ENCODE peak calls at places on chromosomes 6 and 20, in four cellular contexts. Z is PC-3, K is HFFc6, G is brain microvascular endothelial cell. R is an unnamed sample.

GRCh38 chr6:119073307-119074051 is 5.0 kb downstream of the FAM184A start:
- DNase-seq in Z (no peak), K (no peak), G (no peak), R (no peak)

GRCh38 chr6:145789443-145789842 is 25.2 kb downstream of the FBXO30 start:
- DNase-seq in Z (no peak), K (no peak), G (no peak), R (no peak)

GRCh38 chr6:35260642-35261570 is 1.4 kb downstream of the ZNF76 start:
- DNase-seq in Z (no peak), K (no peak), G (no peak), R (no peak)

GRCh38 chr20:3121955-3122610 is 37.6 kb upstream of the AVP start:
- DNase-seq in Z (no peak), K (no peak), G (no peak), R (no peak)

GRCh38 chr6:4607026-4607704 is 169.0 kb upstream of the CDYL start:
- DNase-seq in Z (peak), K (peak), G (peak), R (no peak)

GRCh38 chr6:108651781-108652227 is 91.1 kb downstream of the FOXO3 start:
- DNase-seq in Z (peak), K (peak), G (peak), R (no peak)

GRCh38 chr6:21808045-21808470 is 214.5 kb downstream of the SOX4 start:
- DNase-seq in Z (peak), K (peak), G (peak), R (no peak)

GRCh38 chr20:56871691-56872090 is 242.6 kb downstream of the TFAP2C start:
- DNase-seq in Z (no peak), K (no peak), G (no peak), R (no peak)

GRCh38 chr6:156686429-156686939 is 90.7 kb upstream of the ARID1B start:
- DNase-seq in Z (peak), K (peak), G (peak), R (no peak)

GRCh38 chr6:125667326-125667725 is 82.1 kb upstream of the HEY2 start:
- DNase-seq in Z (no peak), K (no peak), G (no peak), R (no peak)

GRCh38 chr20:11958852-11959251 is 41.2 kb downstream of the BTBD3 start:
- DNase-seq in Z (no peak), K (no peak), G (no peak), R (no peak)

GRCh38 chr6:144006731-144007454 is 1.2 kb downstream of the PLAGL1 start:
- DNase-seq in Z (peak), K (peak), G (peak), R (no peak)

GRCh38 chr6:6678185-6678671 is 89.7 kb downstream of the LY86 start:
- DNase-seq in Z (peak), K (peak), G (peak), R (no peak)

GRCh38 chr20:61980647-61981583 is 84.8 kb downstream of the TAF4 start:
- DNase-seq in Z (peak), K (peak), G (peak), R (no peak)

GRCh38 chr6:36623547-36624459 is 29.6 kb downstream of the SRSF3 start:
- DNase-seq in Z (peak), K (peak), G (peak), R (peak)

GRCh38 chr6:15522427-15522826 is 140.4 kb downstream of the DTNBP1 start:
- DNase-seq in Z (no peak), K (no peak), G (no peak), R (no peak)

GRCh38 chr6:148888853-148889252 is 142.0 kb downstream of the UST start:
- DNase-seq in Z (no peak), K (no peak), G (no peak), R (no peak)

GRCh38 chr6:5282191-5282623 is 20.9 kb downstream of the FARS2 start:
- DNase-seq in Z (no peak), K (no peak), G (no peak), R (no peak)

GRCh38 chr6:101396552-101397173 is 3.2 kb downstream of the GRIK2 start:
- DNase-seq in Z (peak), K (peak), G (peak), R (peak)

GRCh38 chr20:20741067-20742045 is 28.9 kb upstream of the RALGAPA2 start:
- DNase-seq in Z (no peak), K (no peak), G (no peak), R (no peak)

GRCh38 chr6:135179920-135180457 is 1.1 kb upstream of the MYB start:
- DNase-seq in Z (no peak), K (peak), G (no peak), R (no peak)

GRCh38 chr6:170224694-170225660 is 65.9 kb downstream of the DLL1 start:
- DNase-seq in Z (peak), K (peak), G (no peak), R (no peak)

GRCh38 chr6:132020138-132020551 is 69.0 kb upstream of the CCN2 start:
- DNase-seq in Z (no peak), K (no peak), G (no peak), R (no peak)

GRCh38 chr6:163165922-163166321 is 248.6 kb upstream of the QKI start:
- DNase-seq in Z (no peak), K (no peak), G (no peak), R (no peak)

GRCh38 chr6:159061805-159062563 is 17.2 kb upstream of the TAGAP start:
- DNase-seq in Z (no peak), K (no peak), G (no peak), R (no peak)

GRCh38 chr6:125793863-125794262 is 3.1 kb downstream of the NCOA7 start:
- DNase-seq in Z (peak), K (no peak), G (no peak), R (no peak)

GRCh38 chr20:10263385-10264165 is 44.9 kb downstream of the SNAP25 start:
- DNase-seq in Z (no peak), K (no peak), G (no peak), R (no peak)

GRCh38 chr20:64136004-64136710 is 28.1 kb upstream of the MYT1 start:
- DNase-seq in Z (no peak), K (no peak), G (no peak), R (no peak)

GRCh38 chr6:164039954-164040375 is 625.4 kb downstream of the QKI start:
- DNase-seq in Z (no peak), K (no peak), G (no peak), R (no peak)

GRCh38 chr20:16865406-16865805 is 117.2 kb downstream of the OTOR start:
- DNase-seq in Z (no peak), K (no peak), G (no peak), R (no peak)

GRCh38 chr6:77466055-77467028 is 3.1 kb upstream of the HTR1B start:
- DNase-seq in Z (peak), K (peak), G (peak), R (peak)

GRCh38 chr20:30611239-30611984 is 646.1 kb upstream of the DEFB115 start:
- DNase-seq in Z (no peak), K (no peak), G (no peak), R (no peak)

GRCh38 chr20:25696384-25697131 is at the start of gene ZNF337:
- DNase-seq in Z (peak), K (peak), G (peak), R (peak)
- TF ChIP-seq CTCF in Z (peak), K (peak), G (no peak), R (peak)

GRCh38 chr6:26026833-26027490 is 60.3 kb upstream of the HFE start:
- DNase-seq in Z (peak), K (peak), G (peak), R (peak)

GRCh38 chr6:26027491-26028211 is 59.6 kb upstream of the HFE start:
- DNase-seq in Z (no peak), K (no peak), G (no peak), R (no peak)

GRCh38 chr6:26025047-26025893 is 62.0 kb upstream of the HFE start:
- DNase-seq in Z (peak), K (peak), G (peak), R (no peak)

GRCh38 chr6:26024651-26025046 is 62.0 kb downstream of the TRIM38 start:
- DNase-seq in Z (no peak), K (no peak), G (no peak), R (no peak)

GRCh38 chr6:26025894-26026832 is 61.1 kb upstream of the HFE start:
- DNase-seq in Z (peak), K (peak), G (peak), R (peak)
- TF ChIP-seq CTCF in Z (peak), K (peak), G (peak), R (peak)

DNA sequence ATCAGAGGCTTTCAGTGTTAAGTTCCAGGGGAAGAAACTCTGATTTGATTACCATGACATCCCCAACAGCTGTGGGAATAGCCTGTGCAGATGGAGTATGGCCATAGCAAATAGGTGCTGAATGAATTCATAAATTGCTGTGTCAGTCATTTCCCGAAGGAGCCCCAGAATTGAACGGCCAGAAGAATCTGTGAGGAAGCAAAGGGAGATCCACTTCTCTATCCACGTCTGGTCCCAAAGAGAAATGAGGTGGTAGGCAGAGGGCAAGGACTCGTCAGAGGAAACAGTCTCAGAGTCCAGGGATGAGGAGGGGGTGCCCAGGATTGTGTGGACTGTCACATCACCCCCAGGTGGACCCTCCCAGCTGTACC is 3.1 kb upstream of the TAF8 start:
- DNase-seq in Z (no peak), K (no peak), G (no peak), R (no peak)
- TF ChIP-seq CTCF in Z (no peak), K (no peak), G (no peak), R (no peak)

DNA sequence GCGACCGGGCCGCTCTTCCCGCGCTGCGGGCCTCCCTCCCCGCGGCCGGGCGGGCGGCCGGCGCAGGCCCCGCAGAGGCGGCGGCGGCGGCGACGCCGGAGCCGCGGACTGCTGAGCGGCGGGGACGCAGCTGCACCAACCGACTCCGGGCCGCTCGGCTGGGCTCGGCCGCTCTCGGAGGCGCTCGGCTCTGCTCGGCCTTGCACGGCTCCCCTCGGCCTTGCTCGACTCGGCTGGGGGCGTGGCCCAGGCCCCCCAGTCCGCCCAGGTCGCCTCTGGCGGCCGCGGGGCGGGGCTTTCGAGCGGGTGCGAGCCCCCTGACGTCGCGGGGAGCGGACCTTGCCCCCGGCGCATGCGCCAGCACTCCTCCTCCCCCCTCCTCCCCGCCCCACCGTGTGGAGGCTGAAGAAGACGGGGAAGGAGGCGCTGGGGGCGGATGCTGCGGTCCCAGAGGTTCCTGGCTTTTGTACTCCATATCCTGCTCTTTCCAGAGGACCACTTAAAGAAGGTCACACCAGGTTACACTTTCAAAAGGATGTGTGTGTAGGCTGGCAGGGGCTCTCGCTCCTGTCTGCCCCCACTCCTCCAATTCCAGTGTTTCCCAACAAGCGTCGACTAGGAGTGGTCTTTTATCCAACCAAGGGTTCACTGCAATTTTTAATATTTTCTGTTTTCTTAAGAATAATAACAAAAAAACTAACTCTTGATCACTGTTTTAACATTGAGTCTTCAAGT is at the start of gene ZHX3:
- DNase-seq in Z (peak), K (peak), G (peak), R (peak)
- TF ChIP-seq CTCF in Z (no peak), K (no peak), G (no peak), R (no peak)

GRCh38 chr20:37392441-37393195 is 46.7 kb downstream of the SRC start:
- DNase-seq in Z (peak), K (no peak), G (no peak), R (no peak)
- TF ChIP-seq CTCF in Z (peak), K (peak), G (peak), R (peak)

GRCh38 chr20:49627329-49627761 is 59.4 kb upstream of the PTGIS start:
- DNase-seq in Z (no peak), K (no peak), G (no peak), R (no peak)
- TF ChIP-seq CTCF in Z (no peak), K (no peak), G (no peak), R (no peak)

GRCh38 chr6:83615025-83615999 is 93.6 kb downstream of the SNAP91 start:
- DNase-seq in Z (peak), K (no peak), G (peak), R (no peak)
- TF ChIP-seq CTCF in Z (peak), K (peak), G (peak), R (peak)

R was measured in progenitor cell of endocrine pancreas.